ENCODE peak calls at places on chromosomes 11 and 22, in six cellular contexts. J is K562, T is upper lobe of left lung, F is HepG2, P is HCT116, O is GM12878. K is an unnamed sample.

GRCh38 chr11:66311470-66311964 is 5.3 kb downstream of the CD248 start:
- ATAC-seq in T (no peak), J (no peak), O (no peak), P (peak; percentile 57), F (peak; percentile 5), K (no peak)

GRCh38 chr11:17746096-17746495 is 11.5 kb downstream of the KCNC1 start:
- ATAC-seq in T (no peak), P (no peak), J (no peak), F (no peak), O (no peak), K (no peak)

GRCh38 chr11:66869471-66869870 is 12.6 kb downstream of the LRFN4 start:
- ATAC-seq in F (no peak), T (no peak), P (no peak), J (no peak), O (no peak), K (no peak)

GRCh38 chr11:110090466-110091026 is 2.6 kb upstream of the ZC3H12C start:
- ATAC-seq in J (no peak), F (no peak), O (peak; percentile 1), T (no peak), P (no peak), K (no peak)

GRCh38 chr11:932435-932834 is 6.8 kb downstream of the AP2A2 start:
- ATAC-seq in T (no peak), P (no peak), F (no peak), J (no peak), O (no peak), K (peak; percentile 53)

GRCh38 chr11:15958939-15959338 is 397.4 kb downstream of the SOX6 start:
- ATAC-seq in T (no peak), J (no peak), F (no peak), P (no peak), O (no peak), K (no peak)

GRCh38 chr11:108647701-108648527 is 17.0 kb upstream of the DDX10 start:
- ATAC-seq in P (peak; percentile 99), T (peak; percentile 88), J (peak; percentile 99), F (peak; percentile 98), O (peak; percentile 98), K (peak; percentile 84)

GRCh38 chr11:117055449-117055848 is 42.8 kb downstream of the SIK3 start:
- ATAC-seq in P (no peak), O (no peak), T (no peak), J (no peak), F (no peak), K (no peak)

GRCh38 chr22:31647066-31647465 is 14.9 kb downstream of the PISD start:
- ATAC-seq in T (no peak), O (no peak), F (no peak), J (no peak), P (peak; percentile 22), K (no peak)

GRCh38 chr11:64762277-64762915 is 2.6 kb upstream of the PYGM start:
- ATAC-seq in O (peak; percentile 11), T (no peak), F (no peak), P (peak; percentile 5), J (peak; percentile 12), K (no peak)

GRCh38 chr11:64763804-64764611 is 4.2 kb upstream of the PYGM start:
- ATAC-seq in J (peak; percentile 2), T (no peak), F (no peak), P (no peak), O (peak; percentile 2), K (no peak)

GRCh38 chr11:64765291-64765803 is 5.6 kb upstream of the PYGM start:
- ATAC-seq in J (no peak), T (no peak), F (no peak), P (no peak), O (no peak), K (no peak)

GRCh38 chr11:64764753-64765152 is 5.0 kb upstream of the PYGM start:
- ATAC-seq in F (no peak), J (no peak), O (no peak), P (no peak), T (no peak), K (no peak)

DNA sequence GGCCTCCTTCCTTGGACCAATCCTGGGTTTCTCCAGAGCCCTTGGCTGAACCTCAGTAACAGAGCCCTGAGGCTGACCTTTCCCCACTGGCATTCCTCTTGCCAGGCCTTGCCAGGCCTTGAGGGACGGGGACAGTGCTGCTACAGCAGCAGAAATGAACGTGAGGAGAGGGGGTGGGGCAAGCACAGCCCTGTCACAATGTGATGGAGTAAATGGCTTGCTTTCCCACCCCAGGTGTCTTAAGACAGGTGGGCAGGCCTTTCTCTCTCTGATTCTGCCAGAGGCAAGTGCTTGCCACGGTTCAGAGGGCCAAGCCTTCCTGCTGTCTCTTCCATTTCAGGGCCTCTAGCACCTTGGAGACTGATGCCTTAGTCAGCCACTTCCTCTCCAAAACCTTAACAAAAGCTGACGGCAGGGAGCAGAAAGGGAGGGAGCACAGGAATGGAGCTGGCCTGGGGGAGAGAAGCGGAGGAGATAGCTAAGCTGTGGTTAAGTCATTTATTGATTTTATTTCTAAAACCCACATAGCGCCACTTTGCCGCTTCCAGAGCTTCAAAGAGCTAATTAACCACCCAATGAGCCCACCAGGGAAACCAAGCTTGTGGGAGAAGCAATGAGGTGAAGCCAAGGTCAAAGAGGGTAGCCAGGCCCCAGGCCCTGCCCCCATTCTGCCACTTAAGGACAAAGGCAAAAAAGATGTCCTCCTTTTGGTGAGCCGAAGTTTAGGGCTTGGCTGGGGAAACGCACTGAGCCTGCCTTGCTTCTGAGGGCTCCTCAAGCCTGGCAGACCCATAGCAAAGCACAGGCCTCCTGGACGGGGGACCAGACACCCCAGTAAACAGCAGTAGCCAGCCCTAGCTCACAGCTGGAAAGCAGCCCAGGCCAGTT is 3.4 kb upstream of the PYGM start:
- ATAC-seq in T (no peak), P (no peak), O (peak; percentile 14), J (peak; percentile 16), F (no peak), K (no peak)
- TF ChIP-seq POLR2AphosphoS5 in T (no peak), P (no peak), O (peak; percentile 8), J (peak; percentile 47), F (no peak), K (peak; percentile 36)

GRCh38 chr22:46047226-46047625 is 70.3 kb upstream of the WNT7B start:
- ATAC-seq in F (no peak), T (no peak), O (no peak), P (no peak), J (no peak), K (no peak)
- TF ChIP-seq POLR2A in F (no peak), T (no peak), O (no peak), P (no peak), J (no peak), K (no peak)

DNA sequence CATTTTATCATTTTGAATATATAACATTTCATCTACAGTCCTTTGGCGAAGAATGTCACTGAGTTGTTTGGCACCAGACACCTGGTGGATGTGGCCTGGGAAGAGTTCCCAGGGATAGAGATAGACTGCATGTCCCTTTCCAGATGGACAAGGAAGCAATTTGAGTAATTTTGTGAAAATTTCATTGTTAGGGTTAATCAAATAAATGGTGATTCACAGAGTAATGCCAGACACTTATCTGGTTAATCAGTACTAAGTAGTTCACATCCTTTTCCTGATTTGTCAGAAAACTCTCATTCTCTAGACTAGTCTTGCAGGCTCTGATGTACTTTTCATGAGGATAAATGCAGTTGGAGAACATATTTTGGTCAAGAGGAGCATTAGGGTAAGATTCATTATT is 41.6 kb downstream of the NAALAD2 start:
- ATAC-seq in T (no peak), O (no peak), P (no peak), F (no peak), J (no peak), K (no peak)
- TF ChIP-seq CTCF in T (no peak), O (no peak), P (no peak), F (no peak), J (no peak), K (no peak)

GRCh38 chr22:26565181-26565580 is 24.8 kb downstream of the TPST2 start:
- ATAC-seq in J (no peak), P (peak; percentile 46), T (peak; percentile 15), O (no peak), F (no peak), K (no peak)

GRCh38 chr22:26564672-26565071 is 25.3 kb downstream of the TPST2 start:
- ATAC-seq in F (no peak), O (no peak), P (no peak), J (no peak), T (no peak), K (no peak)

GRCh38 chr22:26564181-26564580 is 25.8 kb downstream of the TPST2 start:
- ATAC-seq in T (no peak), J (no peak), P (no peak), F (no peak), O (no peak), K (no peak)

GRCh38 chr22:26566994-26567393 is 22.9 kb downstream of the TPST2 start:
- ATAC-seq in T (no peak), F (no peak), O (no peak), P (no peak), J (no peak), K (no peak)

GRCh38 chr22:26565889-26566288 is 24.0 kb downstream of the TPST2 start:
- ATAC-seq in T (no peak), J (no peak), O (no peak), P (no peak), F (no peak), K (no peak)
- TF ChIP-seq POLR2AphosphoS5 in T (no peak), J (no peak), O (no peak), P (no peak), F (no peak), K (no peak)

DNA sequence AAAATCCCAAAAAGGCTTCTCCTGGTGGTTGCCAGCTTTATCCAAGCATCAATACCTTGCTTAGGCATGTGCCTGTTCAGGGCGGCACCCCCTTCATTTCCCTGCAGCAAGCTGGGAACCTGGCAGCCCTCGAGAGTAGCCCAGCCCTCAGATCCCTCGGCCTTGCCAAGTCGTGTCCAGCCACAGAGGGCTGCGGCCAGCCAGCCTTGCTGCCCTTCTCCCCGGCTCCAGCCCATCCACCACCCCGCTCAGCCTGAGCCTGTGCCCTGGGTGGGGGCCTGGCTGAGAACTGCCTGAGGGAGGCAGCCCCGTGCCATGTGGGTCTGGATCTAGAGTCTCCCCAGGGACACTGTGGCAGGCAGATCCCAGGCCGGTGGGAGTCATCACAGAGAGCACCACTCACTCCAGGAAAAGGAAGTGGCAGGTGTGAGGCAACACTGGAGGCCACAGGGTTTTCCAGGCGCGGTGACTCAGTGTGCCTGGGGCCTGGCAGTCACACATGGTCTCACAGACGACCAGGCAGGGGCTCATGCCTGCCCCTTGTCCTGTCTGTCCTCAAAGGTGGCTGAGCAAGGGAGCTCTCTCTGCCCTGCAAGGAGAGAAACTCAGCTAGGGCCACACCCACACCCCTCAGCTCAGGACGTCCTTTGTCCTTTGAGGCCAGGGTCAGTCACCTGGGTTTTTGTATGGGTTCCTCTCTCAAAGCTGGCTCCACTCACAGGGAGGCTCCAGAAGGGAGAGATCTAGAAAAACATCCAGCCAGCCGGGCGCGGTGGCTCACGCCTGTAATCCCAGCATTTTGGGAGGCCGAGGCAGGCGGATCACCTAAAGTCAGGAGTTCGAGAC is 12.2 kb upstream of the CDC42BPG start:
- ATAC-seq in J (no peak), P (peak; percentile 68), O (peak; percentile 0), F (no peak), T (peak; percentile 67), K (peak; percentile 77)
- TF ChIP-seq POLR2A in J (no peak), P (no peak), O (peak; percentile 45), F (no peak), T (no peak), K (no peak)

K was measured in gastroesophageal sphincter.